ENCODE peak calls at places on chromosomes 12 and 14, in five cellular contexts. J is epithelial cell of esophagus, D is OCI-LY7, F is IMR-90, G is neuronal stem cell. R is an unnamed sample.

GRCh38 chr12:54030889-54031860 is 1.7 kb upstream of the HOXC5 start:
- DNase-seq in D (no peak), F (peak; percentile 19), G (no peak), J (peak; percentile 30), R (no peak)

GRCh38 chr12:68405292-68405900 is 73.2 kb upstream of the MDM1 start:
- DNase-seq in F (no peak), D (no peak), G (no peak), J (no peak), R (no peak)

GRCh38 chr12:47744005-47744651 is 14.6 kb downstream of the RAPGEF3 start:
- DNase-seq in F (no peak), D (peak; percentile 56), G (no peak), J (peak; percentile 89), R (peak; percentile 68)

GRCh38 chr14:22338381-22338780 is 250.6 kb downstream of the DAD1 start:
- DNase-seq in G (no peak), F (no peak), D (no peak), J (no peak), R (no peak)

GRCh38 chr12:96225003-96225855 is 31.1 kb downstream of the ELK3 start:
- DNase-seq in G (no peak), F (no peak), J (no peak), D (no peak), R (no peak)

GRCh38 chr14:39322807-39323206 is 89.1 kb downstream of the MIA2 start:
- DNase-seq in F (peak; percentile 51), D (no peak), G (no peak), J (no peak), R (no peak)

GRCh38 chr14:104697892-104698583 is 8.6 kb downstream of the INF2 start:
- DNase-seq in D (no peak), F (no peak), J (no peak), G (no peak), R (no peak)

GRCh38 chr12:92582888-92583287 is 119.9 kb upstream of the PLEKHG7 start:
- DNase-seq in G (no peak), F (no peak), J (no peak), D (no peak), R (no peak)

GRCh38 chr12:67884596-67884995 is 104.7 kb upstream of the IFNG-AS1 start:
- DNase-seq in F (no peak), G (no peak), D (no peak), J (no peak), R (no peak)

GRCh38 chr14:51228890-51229289 is 11.2 kb upstream of the TMX1 start:
- DNase-seq in F (no peak), D (no peak), J (peak; percentile 49), G (no peak), R (no peak)

GRCh38 chr12:10941916-10942607 is 3.0 kb upstream of the TAS2R14 start:
- DNase-seq in F (no peak), G (no peak), J (peak; percentile 97), D (no peak), R (no peak)

GRCh38 chr12:39574785-39575497 is 44.7 kb downstream of the ABCD2 start:
- DNase-seq in G (no peak), J (no peak), F (no peak), D (no peak), R (no peak)

GRCh38 chr12:40515041-40515825 is 177.0 kb upstream of the CNTN1 start:
- DNase-seq in D (no peak), J (peak; percentile 64), G (no peak), F (no peak), R (no peak)

GRCh38 chr12:100951756-100952155 is 157.2 kb downstream of the ANO4 start:
- DNase-seq in G (no peak), F (no peak), J (peak; percentile 12), D (no peak), R (no peak)

GRCh38 chr14:60654303-60654925 is 5.1 kb upstream of the SIX1 start:
- DNase-seq in G (peak; percentile 15), F (peak; percentile 76), J (no peak), D (no peak), R (no peak)

GRCh38 chr12:110176745-110177144 is 52.6 kb downstream of the IFT81 start:
- DNase-seq in J (no peak), F (peak; percentile 59), D (no peak), G (no peak), R (no peak)

GRCh38 chr14:96042218-96042930 is 3.2 kb downstream of the C14orf132 start:
- DNase-seq in G (no peak), F (peak; percentile 69), D (no peak), J (no peak), R (no peak)

GRCh38 chr12:45234134-45234865 is 18.4 kb downstream of the ANO6 start:
- DNase-seq in G (peak; percentile 53), J (peak; percentile 98), D (no peak), F (peak; percentile 98), R (no peak)

GRCh38 chr12:22318122-22318737 is 16.3 kb downstream of the ST8SIA1 start:
- DNase-seq in J (peak; percentile 54), G (no peak), D (no peak), F (peak; percentile 28), R (no peak)

GRCh38 chr12:89832336-89832735 is 123.7 kb upstream of the ATP2B1 start:
- DNase-seq in G (no peak), J (no peak), F (no peak), D (no peak), R (no peak)

GRCh38 chr14:101480747-101481530 is 80.4 kb upstream of the DIO3 start:
- DNase-seq in G (no peak), F (peak; percentile 82), D (no peak), J (peak; percentile 89), R (no peak)

GRCh38 chr14:36507847-36508417 is 12.1 kb downstream of the NKX2-1 start:
- DNase-seq in J (no peak), G (no peak), D (no peak), F (no peak), R (no peak)

GRCh38 chr12:47188576-47189441 is 109.0 kb upstream of the AMIGO2 start:
- DNase-seq in F (peak; percentile 84), G (no peak), J (peak; percentile 58), D (no peak), R (no peak)

GRCh38 chr12:113247123-113248045 is 26.1 kb downstream of the TPCN1 start:
- DNase-seq in J (peak; percentile 70), D (no peak), F (peak; percentile 68), G (no peak), R (no peak)

GRCh38 chr14:96792003-96792402 is 5.2 kb upstream of the VRK1 start:
- DNase-seq in D (no peak), J (no peak), F (no peak), G (no peak), R (no peak)

GRCh38 chr12:81722004-81722403 is 37.1 kb downstream of the PPFIA2 start:
- DNase-seq in F (no peak), D (no peak), G (no peak), J (peak; percentile 15), R (no peak)

GRCh38 chr12:3171195-3171591 is 94.0 kb downstream of the TSPAN9 start:
- DNase-seq in G (no peak), J (peak; percentile 6), F (peak; percentile 45), D (no peak), R (no peak)

GRCh38 chr14:23361763-23362162 is 3.2 kb downstream of the EFS start:
- DNase-seq in G (no peak), D (no peak), F (no peak), J (no peak), R (no peak)

GRCh38 chr12:49534806-49535278 is 4.0 kb upstream of the KCNH3 start:
- DNase-seq in G (no peak), D (no peak), J (no peak), F (no peak), R (no peak)

GRCh38 chr12:66352197-66352596 is 49.9 kb downstream of the HELB start:
- DNase-seq in F (peak; percentile 34), G (no peak), J (peak; percentile 54), D (peak; percentile 67), R (no peak)

GRCh38 chr14:29426083-29426482 is 501.6 kb downstream of the PRKD1 start:
- DNase-seq in G (no peak), D (no peak), F (no peak), J (no peak), R (no peak)

DNA sequence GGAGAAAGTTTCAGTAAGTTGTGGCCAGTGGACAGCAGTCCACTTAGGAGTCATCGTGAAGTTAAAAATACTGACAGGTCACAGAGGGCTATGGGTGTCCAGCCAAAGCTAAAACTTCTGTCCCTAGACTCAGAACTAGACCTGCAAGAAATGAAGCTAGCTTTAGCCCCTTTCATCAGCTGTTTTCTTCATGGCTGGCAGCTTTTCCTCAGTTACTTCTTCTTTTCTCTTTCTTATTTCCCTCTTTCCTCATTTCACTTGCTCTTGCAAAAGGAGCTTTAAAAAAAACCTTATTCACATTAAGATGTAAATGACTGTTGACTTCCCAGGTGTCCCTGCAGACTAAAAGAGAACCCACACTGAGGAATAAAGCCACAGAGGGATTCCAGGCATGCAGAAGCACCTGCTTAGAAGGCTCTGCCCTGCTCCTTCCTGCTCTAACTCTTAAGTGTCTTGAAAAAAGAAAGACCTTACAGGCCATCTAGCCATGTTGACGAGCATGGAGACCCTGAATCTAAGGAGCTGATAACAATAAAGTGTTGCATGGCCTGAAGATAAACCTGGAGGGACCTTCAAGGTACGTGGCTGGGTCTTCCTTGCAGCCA is 69.7 kb upstream of the CCND2 start:
- DNase-seq in J (no peak), G (no peak), D (no peak), F (no peak), R (no peak)
- H3K4me3 ChIP-seq in J (no peak overlapping the region), G (no peak overlapping the region), D (no peak overlapping the region), F (no peak overlapping the region), R (no peak overlapping the region)

GRCh38 chr14:92323031-92323915 is at the start of gene SLC24A4:
- DNase-seq in D (no peak), G (peak; percentile 37), J (peak; percentile 36), F (no peak), R (no peak)
- H3K4me3 ChIP-seq in D (no peak within 1 kb of the TSS), G (no peak within 1 kb of the TSS), J (no peak within 1 kb of the TSS), F (no peak within 1 kb of the TSS), R (peak within 1 kb of the TSS; percentile 16)

GRCh38 chr12:31715283-31715825 is 13.5 kb downstream of the AMN1 start:
- DNase-seq in F (peak; percentile 33), D (peak; percentile 88), J (peak; percentile 54), G (no peak), R (no peak)
- H3K4me3 ChIP-seq in F (no peak overlapping the region), D (peak overlapping the region; percentile 50), J (no peak overlapping the region), G (no peak overlapping the region), R (no peak overlapping the region)

DNA sequence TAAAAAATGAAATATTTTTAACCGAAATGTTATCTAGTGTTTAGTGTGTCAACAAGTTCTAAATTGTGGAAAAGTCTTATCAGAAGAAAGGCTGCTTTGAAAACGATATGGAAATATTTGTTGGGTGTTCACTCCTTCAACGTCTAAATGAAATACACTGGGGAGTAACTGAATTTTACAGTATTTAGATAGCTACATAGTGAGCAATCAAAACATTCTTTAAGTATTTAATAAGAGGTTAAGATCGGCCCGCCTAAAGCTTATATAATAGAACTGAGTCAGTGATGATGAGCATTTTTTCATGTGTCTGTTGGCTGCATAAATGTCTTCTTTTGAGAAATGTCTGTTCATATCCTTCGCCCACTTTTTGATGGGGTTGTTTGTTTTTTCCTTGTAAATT is 228.3 kb downstream of the RAD51B start:
- DNase-seq in D (no peak), J (peak; percentile 56), G (no peak), F (peak; percentile 77), R (no peak)
- H3K4me3 ChIP-seq in D (no peak overlapping the region), J (no peak overlapping the region), G (no peak overlapping the region), F (no peak overlapping the region), R (no peak overlapping the region)

GRCh38 chr12:31362759-31363415 is 36.9 kb upstream of the SINHCAF start:
- DNase-seq in D (peak; percentile 79), J (peak; percentile 32), F (no peak), G (peak; percentile 24), R (no peak)
- H3K4me3 ChIP-seq in D (peak overlapping the region; percentile 13), J (no peak overlapping the region), F (no peak overlapping the region), G (peak overlapping the region; percentile 38), R (no peak overlapping the region)

R was measured in lung.